ENCODE peak calls at places on chromosomes 1 and 21, in seven cellular contexts. Z is epithelial cell of esophagus; K is kidney; E is uterus; S is pancreas; V is CD4-positive, CD25-positive, alpha-beta regulatory T cell; U is neuronal stem cell. B is an unnamed sample.

GRCh38 chr1:32335951-32336867 is at the start of gene MARCKSL1:
- DNase-seq in V (peak), K (peak), Z (peak), U (peak), E (peak), S (peak), B (peak)

GRCh38 chr1:160623860-160624259 is 23.0 kb downstream of the SLAMF1 start:
- DNase-seq in S (no peak), E (no peak), K (no peak), U (no peak), Z (no peak), V (no peak), B (no peak)

GRCh38 chr1:7403265-7404045 is 367.6 kb upstream of the VAMP3 start:
- DNase-seq in U (no peak), S (no peak), K (no peak), V (no peak), E (no peak), Z (no peak), B (no peak)

GRCh38 chr21:40049031-40049958 is 182.1 kb downstream of the PCP4 start:
- DNase-seq in U (no peak), K (no peak), E (peak), V (no peak), S (no peak), Z (peak), B (no peak)

GRCh38 chr1:172894345-172895049 is 156.2 kb downstream of the TNFSF18 start:
- DNase-seq in Z (no peak), S (no peak), V (no peak), K (no peak), E (no peak), U (no peak), B (no peak)

GRCh38 chr21:41786521-41786987 is 19.7 kb upstream of the RIPK4 start:
- DNase-seq in V (no peak), K (peak), S (no peak), Z (peak), U (no peak), E (no peak), B (no peak)

GRCh38 chr1:112618114-112618720 is 724 bp downstream of the ST7L start:
- DNase-seq in U (no peak), V (peak), Z (peak), E (no peak), K (no peak), S (no peak), B (no peak)

GRCh38 chr1:6653651-6654290 is 29.1 kb downstream of the THAP3 start:
- DNase-seq in S (no peak), V (no peak), U (no peak), E (no peak), K (no peak), Z (no peak), B (no peak)

GRCh38 chr1:219927956-219928790 is at the start of gene SLC30A10:
- DNase-seq in V (no peak), E (no peak), K (peak), U (peak), Z (peak), S (no peak), B (peak)

GRCh38 chr1:28449904-28450303 is 55.9 kb upstream of the RCC1 start:
- DNase-seq in S (no peak), K (no peak), U (no peak), Z (peak), V (peak), E (no peak), B (no peak)

GRCh38 chr1:159877695-159878444 is 15.4 kb upstream of the VSIG8 start:
- DNase-seq in Z (peak), E (no peak), U (no peak), K (no peak), V (no peak), S (no peak), B (no peak)

GRCh38 chr1:147907786-147908509 is 5.4 kb downstream of the GJA8 start:
- DNase-seq in K (no peak), Z (no peak), U (no peak), S (no peak), V (no peak), E (no peak), B (no peak)

GRCh38 chr1:6962956-6963915 is 178.0 kb downstream of the CAMTA1 start:
- DNase-seq in E (peak), Z (peak), S (peak), K (peak), U (peak), V (peak), B (peak)

GRCh38 chr1:178344513-178345077 is 152.2 kb downstream of the CLEC20A start:
- DNase-seq in K (no peak), S (no peak), Z (peak), U (no peak), E (no peak), V (no peak), B (no peak)

GRCh38 chr21:35559128-35559831 is 501.0 kb downstream of the SETD4 start:
- DNase-seq in V (no peak), U (no peak), Z (peak), S (no peak), K (no peak), E (no peak), B (no peak)

GRCh38 chr1:58755468-58755872 is 28.4 kb downstream of the JUN start:
- DNase-seq in U (no peak), K (peak), S (peak), E (peak), V (no peak), Z (peak), B (peak)

GRCh38 chr1:86504895-86505625 is 36.3 kb downstream of the CLCA1 start:
- DNase-seq in Z (peak), E (no peak), V (no peak), K (no peak), U (no peak), S (no peak), B (peak)

GRCh38 chr1:86503477-86504129 is 34.9 kb downstream of the CLCA1 start:
- DNase-seq in U (no peak), S (no peak), V (no peak), Z (no peak), K (peak), E (peak), B (peak)

GRCh38 chr1:86500731-86501130 is 32.0 kb downstream of the CLCA1 start:
- DNase-seq in U (no peak), Z (no peak), E (no peak), V (no peak), K (no peak), S (no peak), B (no peak)

GRCh38 chr1:86504130-86504479 is 35.4 kb downstream of the CLCA1 start:
- DNase-seq in V (no peak), Z (no peak), E (peak), K (no peak), U (no peak), S (no peak), B (no peak)

DNA sequence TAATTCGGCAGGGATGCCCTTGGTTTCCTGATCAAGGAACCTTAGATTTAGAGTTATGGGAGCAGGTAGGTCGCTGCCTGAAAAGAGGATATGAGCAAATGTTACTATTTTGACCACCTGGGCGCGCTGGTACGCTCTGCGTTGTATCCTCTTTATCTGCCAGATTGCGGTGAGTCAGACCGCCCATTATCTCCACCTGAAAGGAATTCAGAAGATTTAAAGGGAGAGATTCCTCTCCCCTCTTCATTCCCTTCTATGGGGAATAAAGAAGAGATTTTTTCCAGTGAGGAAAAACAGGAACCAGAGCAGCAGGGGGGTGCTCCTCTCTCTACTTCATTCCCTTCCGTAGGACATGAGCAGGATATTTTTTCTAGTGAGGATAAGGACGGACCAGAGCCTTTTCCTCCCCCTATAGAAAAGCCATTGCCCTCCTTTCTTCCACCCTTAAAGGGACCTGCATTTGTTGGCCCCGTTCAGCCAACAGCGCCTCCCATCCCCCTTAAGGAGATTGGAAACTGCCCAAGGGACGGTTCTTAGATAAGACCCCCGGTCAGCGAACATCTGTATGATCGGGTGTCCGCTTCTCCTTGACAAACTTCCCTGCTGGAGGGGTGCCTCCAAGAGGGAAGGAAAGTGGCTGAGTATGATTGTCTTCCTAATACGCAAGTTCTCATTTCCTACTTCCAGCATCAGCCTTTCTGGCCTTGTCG is 34.1 kb downstream of the CLCA1 start:
- DNase-seq in E (peak), S (no peak), U (no peak), K (no peak), Z (peak), V (no peak), B (no peak)
- H3K4me3 ChIP-seq in E (no peak), S (no peak), U (no peak), K (peak), Z (no peak), V (peak), B (no peak)

DNA sequence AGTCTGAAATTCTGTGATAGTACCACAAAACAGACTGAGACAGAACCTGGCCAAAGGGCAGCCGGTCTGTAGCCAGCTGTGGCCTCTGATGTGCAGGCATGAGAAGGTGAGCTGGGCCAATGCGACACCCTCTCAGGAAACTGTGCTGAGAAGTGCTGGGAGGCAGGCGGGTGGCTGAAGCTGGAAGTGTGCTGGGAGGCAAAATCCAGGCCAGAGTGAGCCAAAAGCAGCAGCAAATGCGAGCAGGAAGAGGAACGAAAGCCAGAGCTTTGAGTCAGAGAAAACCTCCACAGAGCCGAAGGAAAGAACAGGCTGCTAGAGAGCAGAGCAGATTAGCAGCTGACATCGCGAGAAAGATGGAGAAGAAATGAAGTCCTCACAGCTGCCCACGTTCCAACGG is 10.2 kb upstream of the ATP13A2 start:
- DNase-seq in Z (no peak), S (no peak), K (no peak), U (no peak), V (no peak), E (no peak), B (no peak)
- H3K4me3 ChIP-seq in Z (no peak), S (no peak), K (no peak), U (no peak), V (no peak), E (no peak), B (no peak)

GRCh38 chr1:50975436-50975835 is 5.4 kb downstream of the CDKN2C start:
- DNase-seq in S (no peak), U (no peak), E (no peak), K (no peak), V (no peak), Z (no peak), B (no peak)

GRCh38 chr1:50973255-50973654 is 3.2 kb downstream of the CDKN2C start:
- DNase-seq in S (no peak), U (no peak), E (no peak), Z (no peak), V (no peak), K (no peak), B (no peak)

GRCh38 chr1:50973875-50974617 is 4.0 kb downstream of the CDKN2C start:
- DNase-seq in K (no peak), V (no peak), U (no peak), S (no peak), Z (no peak), E (no peak), B (no peak)

GRCh38 chr1:50976111-50976889 is 6.3 kb downstream of the CDKN2C start:
- DNase-seq in U (no peak), E (no peak), K (no peak), S (no peak), Z (no peak), V (no peak), B (no peak)

DNA sequence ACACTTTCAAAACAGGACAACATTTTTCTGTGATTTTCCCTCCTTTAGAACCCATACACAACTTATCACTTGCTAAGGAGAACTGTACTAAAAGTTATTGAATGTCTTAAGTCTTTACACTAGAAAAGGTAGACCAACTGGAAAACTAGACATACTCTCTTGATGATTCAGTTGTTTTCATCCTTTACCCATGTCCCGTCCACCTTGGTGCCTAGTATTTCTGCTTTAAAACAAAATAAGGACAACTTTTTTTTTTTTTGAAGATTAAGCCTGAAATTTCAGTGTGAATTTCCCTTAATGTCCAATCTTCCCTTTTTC is 4.5 kb downstream of the CDKN2C start:
- DNase-seq in U (no peak), V (no peak), E (no peak), S (no peak), K (no peak), Z (no peak), B (no peak)
- H3K4me3 ChIP-seq in U (no peak), V (no peak), E (no peak), S (no peak), K (no peak), Z (no peak), B (no peak)

GRCh38 chr1:21506804-21507203 is 2.4 kb upstream of the ALPL start:
- DNase-seq in E (no peak), K (no peak), Z (no peak), S (no peak), V (no peak), U (no peak), B (no peak)

GRCh38 chr1:21510113-21510493 is 880 bp downstream of the ALPL start:
- DNase-seq in E (no peak), V (no peak), Z (no peak), S (no peak), K (no peak), U (peak), B (no peak)

GRCh38 chr1:21507511-21508270 is 1.5 kb upstream of the ALPL start:
- DNase-seq in E (no peak), K (no peak), V (no peak), S (no peak), U (no peak), Z (no peak), B (no peak)

GRCh38 chr1:21509351-21510112 is at the start of gene ALPL:
- DNase-seq in V (no peak), S (no peak), Z (no peak), E (no peak), U (peak), K (no peak), B (no peak)

GRCh38 chr1:21508580-21509350 is 458 bp upstream of the ALPL start:
- DNase-seq in S (peak), Z (peak), E (peak), U (peak), V (peak), K (peak), B (peak)
- H3K4me3 ChIP-seq in S (no peak), Z (no peak), E (no peak), U (no peak), V (no peak), K (peak), B (no peak)

DNA sequence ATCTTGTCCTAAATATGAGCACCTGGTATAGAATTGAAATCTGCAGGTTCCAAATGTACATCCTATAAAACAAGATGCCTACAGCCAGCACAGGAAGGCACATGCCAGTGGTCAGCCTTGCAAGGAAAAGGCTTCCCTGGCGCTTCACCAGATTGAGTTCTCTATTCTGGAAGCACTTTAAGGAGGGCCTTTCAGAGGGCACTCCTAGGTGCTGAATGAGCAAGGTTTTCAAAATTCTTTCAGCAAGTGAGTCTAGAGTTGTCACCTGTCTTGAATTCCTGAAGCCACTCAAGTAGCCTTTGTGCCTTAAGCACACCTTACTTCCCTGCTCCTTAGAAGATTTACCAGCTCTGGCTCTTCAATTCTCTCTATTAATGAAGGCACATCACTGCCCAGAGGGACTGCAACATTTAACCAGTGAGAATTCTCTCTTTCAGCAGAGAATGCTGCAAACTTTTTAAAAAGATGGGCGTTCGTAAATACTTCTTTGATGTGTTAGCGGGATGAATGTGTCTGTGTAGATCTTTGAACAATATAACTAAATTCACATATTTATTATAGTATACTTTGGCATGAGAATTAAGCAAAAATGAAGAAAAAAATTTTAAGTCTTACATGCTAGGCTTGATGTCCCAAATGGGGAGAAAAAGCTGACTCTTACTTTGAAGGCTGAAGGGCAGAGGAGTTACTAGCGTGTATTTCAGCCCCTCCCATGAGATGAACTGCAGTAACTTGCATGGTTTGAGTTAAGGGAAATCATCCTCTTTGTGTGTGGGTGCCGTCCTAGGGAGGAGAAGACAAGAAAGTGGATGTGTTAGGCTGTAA is 162.0 kb downstream of the NTPCR start:
- DNase-seq in Z (no peak), S (no peak), K (no peak), E (no peak), V (no peak), U (peak), B (no peak)
- H3K4me3 ChIP-seq in Z (no peak), S (no peak), K (no peak), E (no peak), V (no peak), U (no peak), B (no peak)

DNA sequence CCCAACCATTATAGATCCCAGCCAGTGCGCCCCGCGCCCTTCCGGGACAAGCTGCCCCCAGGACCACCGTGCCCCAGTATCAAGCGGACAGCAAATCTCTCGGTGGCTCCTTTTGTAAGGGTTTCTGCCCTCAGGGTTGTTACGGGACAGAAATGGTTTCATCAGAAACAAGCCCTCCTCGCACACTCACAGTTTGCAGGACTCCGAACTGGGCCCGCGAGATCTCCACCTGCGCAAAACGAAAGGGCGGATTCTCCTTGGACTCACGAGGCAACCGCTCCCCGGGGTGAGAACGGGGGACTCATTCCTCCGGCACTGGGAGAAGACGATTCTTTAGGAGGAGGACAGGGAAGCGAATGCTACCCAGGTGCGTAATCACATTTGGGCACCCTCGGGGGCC is 51.1 kb upstream of the H6PD start:
- DNase-seq in K (no peak), E (no peak), S (no peak), U (no peak), V (no peak), Z (no peak), B (no peak)
- H3K4me3 ChIP-seq in K (no peak), E (peak), S (no peak), U (peak), V (no peak), Z (peak), B (no peak)

GRCh38 chr1:204320413-204320812 is 39.3 kb downstream of the PLEKHA6 start:
- DNase-seq in Z (peak), E (no peak), V (no peak), K (no peak), U (no peak), S (no peak), B (no peak)
- H3K4me3 ChIP-seq in Z (no peak), E (no peak), V (no peak), K (no peak), U (no peak), S (no peak), B (no peak)

B was measured in mucosa of descending colon.